ENCODE peak calls at places on chromosomes 13 and 19, in six cellular contexts. One of them, this sample, is unnamed.

GRCh38 chr13:99895428-99895998 is 76.1 kb downstream of the ZIC5 start:
- DNase-seq in left ventricle myocardium inferior: no peak
- DNase-seq in IMR-90: no peak
- DNase-seq in CD8-positive, alpha-beta T cell: peak
- DNase-seq in tibial artery: no peak
- DNase-seq in uterus: no peak
- DNase-seq in this sample: no peak

GRCh38 chr13:85141425-85141824 is 657.8 kb downstream of the SLITRK6 start:
- DNase-seq in left ventricle myocardium inferior: no peak
- DNase-seq in IMR-90: no peak
- DNase-seq in CD8-positive, alpha-beta T cell: no peak
- DNase-seq in tibial artery: no peak
- DNase-seq in uterus: no peak
- DNase-seq in this sample: no peak

GRCh38 chr13:94947965-94948371 is 235.6 kb upstream of the SOX21 start:
- DNase-seq in left ventricle myocardium inferior: no peak
- DNase-seq in IMR-90: no peak
- DNase-seq in CD8-positive, alpha-beta T cell: no peak
- DNase-seq in tibial artery: no peak
- DNase-seq in uterus: no peak
- DNase-seq in this sample: no peak

GRCh38 chr19:56347163-56347778 is 32.6 kb upstream of the ZSCAN5A start:
- DNase-seq in left ventricle myocardium inferior: no peak
- DNase-seq in IMR-90: no peak
- DNase-seq in CD8-positive, alpha-beta T cell: no peak
- DNase-seq in tibial artery: no peak
- DNase-seq in uterus: no peak
- DNase-seq in this sample: no peak

GRCh38 chr19:1819211-1819975 is 7.3 kb upstream of the ATP8B3 start:
- DNase-seq in left ventricle myocardium inferior: peak
- DNase-seq in IMR-90: no peak
- DNase-seq in CD8-positive, alpha-beta T cell: no peak
- DNase-seq in tibial artery: no peak
- DNase-seq in uterus: no peak
- DNase-seq in this sample: no peak

GRCh38 chr13:46507978-46508377 is 45.0 kb upstream of the LRCH1 start:
- DNase-seq in left ventricle myocardium inferior: no peak
- DNase-seq in IMR-90: no peak
- DNase-seq in CD8-positive, alpha-beta T cell: no peak
- DNase-seq in tibial artery: no peak
- DNase-seq in uterus: no peak
- DNase-seq in this sample: no peak

GRCh38 chr13:99215466-99215865 is 14.8 kb downstream of the UBAC2 start:
- DNase-seq in left ventricle myocardium inferior: no peak
- DNase-seq in IMR-90: no peak
- DNase-seq in CD8-positive, alpha-beta T cell: peak
- DNase-seq in tibial artery: no peak
- DNase-seq in uterus: no peak
- DNase-seq in this sample: no peak

GRCh38 chr13:29961036-29961685 is 110.7 kb upstream of the UBL3 start:
- DNase-seq in left ventricle myocardium inferior: no peak
- DNase-seq in IMR-90: no peak
- DNase-seq in CD8-positive, alpha-beta T cell: no peak
- DNase-seq in tibial artery: no peak
- DNase-seq in uterus: no peak
- DNase-seq in this sample: no peak

GRCh38 chr19:11659612-11660011 is 62.3 kb downstream of the ZNF627 start:
- DNase-seq in left ventricle myocardium inferior: no peak
- DNase-seq in IMR-90: peak
- DNase-seq in CD8-positive, alpha-beta T cell: no peak
- DNase-seq in tibial artery: no peak
- DNase-seq in uterus: no peak
- DNase-seq in this sample: no peak

GRCh38 chr19:57566396-57567256 is 7.0 kb upstream of the ZNF550 start:
- DNase-seq in left ventricle myocardium inferior: no peak
- DNase-seq in IMR-90: peak
- DNase-seq in CD8-positive, alpha-beta T cell: peak
- DNase-seq in tibial artery: no peak
- DNase-seq in uterus: no peak
- DNase-seq in this sample: no peak

GRCh38 chr19:31548941-31549340 is 199.7 kb upstream of the TSHZ3 start:
- DNase-seq in left ventricle myocardium inferior: peak
- DNase-seq in IMR-90: peak
- DNase-seq in CD8-positive, alpha-beta T cell: no peak
- DNase-seq in tibial artery: no peak
- DNase-seq in uterus: no peak
- DNase-seq in this sample: no peak

GRCh38 chr19:35751839-35752745 is 3.7 kb downstream of the LIN37 start:
- DNase-seq in left ventricle myocardium inferior: no peak
- DNase-seq in IMR-90: no peak
- DNase-seq in CD8-positive, alpha-beta T cell: no peak
- DNase-seq in tibial artery: no peak
- DNase-seq in uterus: no peak
- DNase-seq in this sample: no peak

GRCh38 chr13:31094331-31095015 is 67.2 kb downstream of the HSPH1 start:
- DNase-seq in left ventricle myocardium inferior: no peak
- DNase-seq in IMR-90: no peak
- DNase-seq in CD8-positive, alpha-beta T cell: no peak
- DNase-seq in tibial artery: no peak
- DNase-seq in uterus: no peak
- DNase-seq in this sample: no peak

GRCh38 chr19:16374436-16374835 is 49.8 kb downstream of the KLF2 start:
- DNase-seq in left ventricle myocardium inferior: no peak
- DNase-seq in IMR-90: no peak
- DNase-seq in CD8-positive, alpha-beta T cell: no peak
- DNase-seq in tibial artery: no peak
- DNase-seq in uterus: no peak
- DNase-seq in this sample: no peak

GRCh38 chr19:34327851-34328250 is 37.1 kb upstream of the GPI start:
- DNase-seq in left ventricle myocardium inferior: peak
- DNase-seq in IMR-90: no peak
- DNase-seq in CD8-positive, alpha-beta T cell: no peak
- DNase-seq in tibial artery: no peak
- DNase-seq in uterus: no peak
- DNase-seq in this sample: no peak

GRCh38 chr19:40716031-40716654 is 543 bp downstream of the COQ8B start:
- DNase-seq in left ventricle myocardium inferior: no peak
- DNase-seq in IMR-90: peak
- DNase-seq in CD8-positive, alpha-beta T cell: peak
- DNase-seq in tibial artery: peak
- DNase-seq in uterus: peak
- DNase-seq in this sample: no peak

GRCh38 chr19:29378543-29379105 is 147.2 kb upstream of the VSTM2B start:
- DNase-seq in left ventricle myocardium inferior: no peak
- DNase-seq in IMR-90: no peak
- DNase-seq in CD8-positive, alpha-beta T cell: no peak
- DNase-seq in tibial artery: peak
- DNase-seq in uterus: no peak
- DNase-seq in this sample: peak

GRCh38 chr13:31162151-31163008 is 676 bp upstream of the HSPH1 start:
- DNase-seq in left ventricle myocardium inferior: peak
- DNase-seq in IMR-90: peak
- DNase-seq in CD8-positive, alpha-beta T cell: peak
- DNase-seq in tibial artery: peak
- DNase-seq in uterus: peak
- DNase-seq in this sample: peak

GRCh38 chr13:106348032-106348431 is 187.4 kb downstream of the EFNB2 start:
- DNase-seq in left ventricle myocardium inferior: no peak
- DNase-seq in IMR-90: peak
- DNase-seq in CD8-positive, alpha-beta T cell: no peak
- DNase-seq in tibial artery: no peak
- DNase-seq in uterus: no peak
- DNase-seq in this sample: no peak

GRCh38 chr19:38283261-38283660 is 18.9 kb downstream of the SPINT2 start:
- DNase-seq in left ventricle myocardium inferior: no peak
- DNase-seq in IMR-90: no peak
- DNase-seq in CD8-positive, alpha-beta T cell: no peak
- DNase-seq in tibial artery: no peak
- DNase-seq in uterus: no peak
- DNase-seq in this sample: no peak

GRCh38 chr19:10553943-10554381 is 10.3 kb downstream of the ATG4D start:
- DNase-seq in left ventricle myocardium inferior: no peak
- DNase-seq in IMR-90: no peak
- DNase-seq in CD8-positive, alpha-beta T cell: peak
- DNase-seq in tibial artery: no peak
- DNase-seq in uterus: no peak
- DNase-seq in this sample: no peak

DNA sequence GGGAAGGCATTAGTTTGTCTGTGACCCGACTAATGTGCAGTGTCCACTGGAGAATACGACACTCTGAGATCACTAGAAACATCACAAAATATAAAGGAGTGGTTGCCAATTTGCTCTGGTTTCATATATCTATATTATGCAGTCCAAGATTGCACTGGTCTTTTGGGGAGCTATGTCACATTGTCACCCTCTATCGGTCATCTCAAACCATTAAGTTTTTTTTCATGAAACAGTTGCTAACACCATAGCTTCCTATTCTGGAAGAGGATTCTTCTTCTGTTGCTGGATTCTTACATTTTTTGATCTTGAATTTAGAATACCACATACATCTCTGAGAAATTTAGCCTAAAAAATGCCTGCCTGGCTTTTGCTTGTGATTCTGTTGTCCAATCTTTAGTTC is 168.6 kb downstream of the LACC1 start:
- DNase-seq in left ventricle myocardium inferior: no peak
- DNase-seq in IMR-90: no peak
- DNase-seq in CD8-positive, alpha-beta T cell: no peak
- DNase-seq in tibial artery: no peak
- DNase-seq in uterus: no peak
- DNase-seq in this sample: no peak
- TF ChIP-seq CTCF in left ventricle myocardium inferior: peak
- TF ChIP-seq CTCF in IMR-90: no peak
- TF ChIP-seq CTCF in CD8-positive, alpha-beta T cell: no peak
- TF ChIP-seq CTCF in tibial artery: no peak
- TF ChIP-seq CTCF in uterus: no peak
- TF ChIP-seq CTCF in this sample: peak

GRCh38 chr13:67932991-67933390 is 702.9 kb upstream of the PCDH9 start:
- DNase-seq in left ventricle myocardium inferior: no peak
- DNase-seq in IMR-90: no peak
- DNase-seq in CD8-positive, alpha-beta T cell: no peak
- DNase-seq in tibial artery: no peak
- DNase-seq in uterus: no peak
- DNase-seq in this sample: no peak

GRCh38 chr13:67935655-67936054 is 705.5 kb upstream of the PCDH9 start:
- DNase-seq in left ventricle myocardium inferior: no peak
- DNase-seq in IMR-90: no peak
- DNase-seq in CD8-positive, alpha-beta T cell: no peak
- DNase-seq in tibial artery: no peak
- DNase-seq in uterus: no peak
- DNase-seq in this sample: no peak

GRCh38 chr13:67934615-67935330 is 704.6 kb upstream of the PCDH9 start:
- DNase-seq in left ventricle myocardium inferior: no peak
- DNase-seq in IMR-90: no peak
- DNase-seq in CD8-positive, alpha-beta T cell: no peak
- DNase-seq in tibial artery: no peak
- DNase-seq in uterus: no peak
- DNase-seq in this sample: no peak
- TF ChIP-seq CTCF in left ventricle myocardium inferior: no peak
- TF ChIP-seq CTCF in IMR-90: no peak
- TF ChIP-seq CTCF in CD8-positive, alpha-beta T cell: no peak
- TF ChIP-seq CTCF in tibial artery: no peak
- TF ChIP-seq CTCF in uterus: no peak
- TF ChIP-seq CTCF in this sample: no peak

GRCh38 chr19:18940791-18941627 is at the start of gene HOMER3:
- DNase-seq in left ventricle myocardium inferior: peak
- DNase-seq in IMR-90: peak
- DNase-seq in CD8-positive, alpha-beta T cell: peak
- DNase-seq in tibial artery: peak
- DNase-seq in uterus: peak
- DNase-seq in this sample: peak
- TF ChIP-seq CTCF in left ventricle myocardium inferior: peak
- TF ChIP-seq CTCF in IMR-90: peak
- TF ChIP-seq CTCF in CD8-positive, alpha-beta T cell: no peak
- TF ChIP-seq CTCF in tibial artery: peak
- TF ChIP-seq CTCF in uterus: peak
- TF ChIP-seq CTCF in this sample: peak

GRCh38 chr19:5828661-5829566 is 10.6 kb downstream of the FUT6 start:
- DNase-seq in left ventricle myocardium inferior: peak
- DNase-seq in IMR-90: no peak
- DNase-seq in CD8-positive, alpha-beta T cell: peak
- DNase-seq in tibial artery: no peak
- DNase-seq in uterus: peak
- DNase-seq in this sample: no peak

GRCh38 chr19:5826531-5827341 is 12.8 kb downstream of the FUT6 start:
- DNase-seq in left ventricle myocardium inferior: peak
- DNase-seq in IMR-90: no peak
- DNase-seq in CD8-positive, alpha-beta T cell: peak
- DNase-seq in tibial artery: no peak
- DNase-seq in uterus: no peak
- DNase-seq in this sample: no peak

GRCh38 chr19:5827342-5827890 is 12.1 kb downstream of the FUT6 start:
- DNase-seq in left ventricle myocardium inferior: no peak
- DNase-seq in IMR-90: no peak
- DNase-seq in CD8-positive, alpha-beta T cell: no peak
- DNase-seq in tibial artery: no peak
- DNase-seq in uterus: no peak
- DNase-seq in this sample: no peak

GRCh38 chr19:5829567-5830315 is 9.8 kb downstream of the FUT6 start:
- DNase-seq in left ventricle myocardium inferior: no peak
- DNase-seq in IMR-90: no peak
- DNase-seq in CD8-positive, alpha-beta T cell: no peak
- DNase-seq in tibial artery: no peak
- DNase-seq in uterus: no peak
- DNase-seq in this sample: no peak

GRCh38 chr19:5827891-5828660 is 11.4 kb downstream of the FUT6 start:
- DNase-seq in left ventricle myocardium inferior: peak
- DNase-seq in IMR-90: peak
- DNase-seq in CD8-positive, alpha-beta T cell: peak
- DNase-seq in tibial artery: peak
- DNase-seq in uterus: peak
- DNase-seq in this sample: peak
- TF ChIP-seq CTCF in left ventricle myocardium inferior: no peak
- TF ChIP-seq CTCF in IMR-90: no peak
- TF ChIP-seq CTCF in CD8-positive, alpha-beta T cell: no peak
- TF ChIP-seq CTCF in tibial artery: no peak
- TF ChIP-seq CTCF in uterus: no peak
- TF ChIP-seq CTCF in this sample: no peak